ENCODE peak calls at places on chromosomes 2 and 18, in seven cellular contexts. One of them, this sample, is unnamed.

GRCh38 chr2:57990118-57990725 is 56.4 kb upstream of the VRK2 start:
- DNase-seq in lower lobe of right lung: no peak
- DNase-seq in Caki2: peak; percentile 30
- DNase-seq in renal cortical epithelial cell: no peak
- DNase-seq in T-helper 2 cell: no peak
- DNase-seq in activated naive CD4-positive, alpha-beta T cell: no peak
- DNase-seq in iPS-NIHi11: no peak
- DNase-seq in this sample: no peak

GRCh38 chr2:229980440-229981184 is 58.3 kb downstream of the FBXO36 start:
- DNase-seq in activated naive CD4-positive, alpha-beta T cell: no peak
- DNase-seq in Caki2: peak; percentile 55
- DNase-seq in iPS-NIHi11: peak; percentile 41
- DNase-seq in lower lobe of right lung: no peak
- DNase-seq in renal cortical epithelial cell: no peak
- DNase-seq in T-helper 2 cell: peak; percentile 44
- DNase-seq in this sample: peak; percentile 82

GRCh38 chr2:196242131-196242620 is 70.8 kb upstream of the STK17B start:
- DNase-seq in iPS-NIHi11: no peak
- DNase-seq in Caki2: no peak
- DNase-seq in activated naive CD4-positive, alpha-beta T cell: no peak
- DNase-seq in T-helper 2 cell: peak; percentile 96
- DNase-seq in lower lobe of right lung: peak; percentile 53
- DNase-seq in renal cortical epithelial cell: no peak
- DNase-seq in this sample: peak; percentile 51

GRCh38 chr2:120817136-120817955 is 81.7 kb downstream of the GLI2 start:
- DNase-seq in iPS-NIHi11: no peak
- DNase-seq in lower lobe of right lung: peak; percentile 31
- DNase-seq in activated naive CD4-positive, alpha-beta T cell: no peak
- DNase-seq in Caki2: no peak
- DNase-seq in T-helper 2 cell: no peak
- DNase-seq in renal cortical epithelial cell: no peak
- DNase-seq in this sample: peak; percentile 30

GRCh38 chr18:25298853-25299274 is 53.1 kb downstream of the ZNF521 start:
- DNase-seq in T-helper 2 cell: no peak
- DNase-seq in lower lobe of right lung: no peak
- DNase-seq in activated naive CD4-positive, alpha-beta T cell: no peak
- DNase-seq in Caki2: peak; percentile 75
- DNase-seq in renal cortical epithelial cell: peak; percentile 93
- DNase-seq in iPS-NIHi11: no peak
- DNase-seq in this sample: peak; percentile 47

GRCh38 chr18:56382541-56382940 is 255.9 kb downstream of the TXNL1 start:
- DNase-seq in iPS-NIHi11: no peak
- DNase-seq in activated naive CD4-positive, alpha-beta T cell: no peak
- DNase-seq in Caki2: no peak
- DNase-seq in T-helper 2 cell: no peak
- DNase-seq in renal cortical epithelial cell: no peak
- DNase-seq in lower lobe of right lung: no peak
- DNase-seq in this sample: no peak

GRCh38 chr2:148675708-148676107 is 31.2 kb downstream of the EPC2 start:
- DNase-seq in renal cortical epithelial cell: no peak
- DNase-seq in activated naive CD4-positive, alpha-beta T cell: no peak
- DNase-seq in iPS-NIHi11: no peak
- DNase-seq in Caki2: no peak
- DNase-seq in lower lobe of right lung: no peak
- DNase-seq in T-helper 2 cell: no peak
- DNase-seq in this sample: no peak

GRCh38 chr2:15177103-15177502 is 384.0 kb downstream of the NBAS start:
- DNase-seq in T-helper 2 cell: peak; percentile 100
- DNase-seq in Caki2: peak; percentile 64
- DNase-seq in iPS-NIHi11: no peak
- DNase-seq in lower lobe of right lung: no peak
- DNase-seq in renal cortical epithelial cell: peak; percentile 95
- DNase-seq in activated naive CD4-positive, alpha-beta T cell: no peak
- DNase-seq in this sample: no peak

GRCh38 chr2:12262681-12263436 is 453.9 kb upstream of the TRIB2 start:
- DNase-seq in lower lobe of right lung: no peak
- DNase-seq in activated naive CD4-positive, alpha-beta T cell: no peak
- DNase-seq in iPS-NIHi11: no peak
- DNase-seq in Caki2: no peak
- DNase-seq in renal cortical epithelial cell: no peak
- DNase-seq in T-helper 2 cell: peak; percentile 20
- DNase-seq in this sample: no peak

GRCh38 chr2:231187736-231188505 is 10.5 kb upstream of the ARMC9 start:
- DNase-seq in Caki2: no peak
- DNase-seq in iPS-NIHi11: no peak
- DNase-seq in renal cortical epithelial cell: no peak
- DNase-seq in lower lobe of right lung: no peak
- DNase-seq in activated naive CD4-positive, alpha-beta T cell: no peak
- DNase-seq in T-helper 2 cell: no peak
- DNase-seq in this sample: peak; percentile 56

GRCh38 chr2:148813603-148814065 is 61.4 kb upstream of the KIF5C start:
- DNase-seq in T-helper 2 cell: peak; percentile 95
- DNase-seq in Caki2: no peak
- DNase-seq in lower lobe of right lung: no peak
- DNase-seq in activated naive CD4-positive, alpha-beta T cell: no peak
- DNase-seq in iPS-NIHi11: peak; percentile 87
- DNase-seq in renal cortical epithelial cell: no peak
- DNase-seq in this sample: no peak

GRCh38 chr2:60641866-60642788 is 88.7 kb upstream of the BCL11A start:
- DNase-seq in Caki2: peak; percentile 30
- DNase-seq in lower lobe of right lung: no peak
- DNase-seq in activated naive CD4-positive, alpha-beta T cell: peak; percentile 2
- DNase-seq in iPS-NIHi11: peak; percentile 52
- DNase-seq in T-helper 2 cell: peak; percentile 28
- DNase-seq in renal cortical epithelial cell: peak; percentile 33
- DNase-seq in this sample: no peak

GRCh38 chr18:80033181-80034067 is 810 bp upstream of the RBFA start:
- DNase-seq in activated naive CD4-positive, alpha-beta T cell: no peak
- DNase-seq in lower lobe of right lung: no peak
- DNase-seq in renal cortical epithelial cell: peak; percentile 2
- DNase-seq in Caki2: peak; percentile 75
- DNase-seq in T-helper 2 cell: peak; percentile 71
- DNase-seq in iPS-NIHi11: peak; percentile 95
- DNase-seq in this sample: peak; percentile 91

GRCh38 chr18:3741333-3741732 is 291.4 kb downstream of the TGIF1 start:
- DNase-seq in iPS-NIHi11: no peak
- DNase-seq in renal cortical epithelial cell: no peak
- DNase-seq in Caki2: no peak
- DNase-seq in activated naive CD4-positive, alpha-beta T cell: no peak
- DNase-seq in lower lobe of right lung: no peak
- DNase-seq in T-helper 2 cell: no peak
- DNase-seq in this sample: no peak

GRCh38 chr2:224260605-224261004 is 141.3 kb downstream of the FAM124B start:
- DNase-seq in lower lobe of right lung: no peak
- DNase-seq in Caki2: no peak
- DNase-seq in renal cortical epithelial cell: no peak
- DNase-seq in activated naive CD4-positive, alpha-beta T cell: no peak
- DNase-seq in iPS-NIHi11: no peak
- DNase-seq in T-helper 2 cell: no peak
- DNase-seq in this sample: no peak

GRCh38 chr2:12467303-12467702 is 249.4 kb upstream of the TRIB2 start:
- DNase-seq in lower lobe of right lung: no peak
- DNase-seq in activated naive CD4-positive, alpha-beta T cell: no peak
- DNase-seq in renal cortical epithelial cell: no peak
- DNase-seq in Caki2: no peak
- DNase-seq in T-helper 2 cell: no peak
- DNase-seq in iPS-NIHi11: no peak
- DNase-seq in this sample: no peak

GRCh38 chr2:84302513-84303412 is 156.3 kb downstream of the SUCLG1 start:
- DNase-seq in activated naive CD4-positive, alpha-beta T cell: no peak
- DNase-seq in lower lobe of right lung: no peak
- DNase-seq in Caki2: peak; percentile 51
- DNase-seq in iPS-NIHi11: peak; percentile 86
- DNase-seq in renal cortical epithelial cell: peak; percentile 59
- DNase-seq in T-helper 2 cell: peak; percentile 60
- DNase-seq in this sample: no peak

GRCh38 chr2:120350801-120351324 is 4.9 kb downstream of the INHBB start:
- DNase-seq in activated naive CD4-positive, alpha-beta T cell: no peak
- DNase-seq in iPS-NIHi11: no peak
- DNase-seq in lower lobe of right lung: peak; percentile 78
- DNase-seq in Caki2: no peak
- DNase-seq in renal cortical epithelial cell: no peak
- DNase-seq in T-helper 2 cell: no peak
- DNase-seq in this sample: no peak

GRCh38 chr2:7881456-7881855 is 800.4 kb upstream of the ID2 start:
- DNase-seq in T-helper 2 cell: peak; percentile 32
- DNase-seq in activated naive CD4-positive, alpha-beta T cell: no peak
- DNase-seq in lower lobe of right lung: no peak
- DNase-seq in renal cortical epithelial cell: no peak
- DNase-seq in Caki2: no peak
- DNase-seq in iPS-NIHi11: no peak
- DNase-seq in this sample: no peak